ENCODE peak calls at places on chromosomes 11 and 22, in six cellular contexts. One of them, this sample, is unnamed.

GRCh38 chr11:8813658-8814057 is 97.3 kb upstream of the AKIP1 start:
- DNase-seq in upper lobe of right lung: peak
- DNase-seq in RWPE1: peak
- DNase-seq in stomach: peak
- DNase-seq in heart left ventricle: peak
- DNase-seq in esophagus squamous epithelium: no peak
- DNase-seq in this sample: peak

GRCh38 chr11:71558996-71559395 is 6.4 kb upstream of the KRTAP5-10 start:
- DNase-seq in RWPE1: no peak
- DNase-seq in upper lobe of right lung: no peak
- DNase-seq in esophagus squamous epithelium: no peak
- DNase-seq in heart left ventricle: no peak
- DNase-seq in stomach: no peak
- DNase-seq in this sample: no peak

GRCh38 chr11:125442946-125443345 is 53.1 kb downstream of the FEZ1 start:
- DNase-seq in esophagus squamous epithelium: no peak
- DNase-seq in stomach: no peak
- DNase-seq in heart left ventricle: no peak
- DNase-seq in upper lobe of right lung: no peak
- DNase-seq in RWPE1: no peak
- DNase-seq in this sample: no peak

GRCh38 chr11:29008481-29008880 is 900.3 kb downstream of the METTL15 start:
- DNase-seq in RWPE1: no peak
- DNase-seq in esophagus squamous epithelium: no peak
- DNase-seq in heart left ventricle: no peak
- DNase-seq in stomach: no peak
- DNase-seq in upper lobe of right lung: no peak
- DNase-seq in this sample: no peak

GRCh38 chr11:130828741-130829140 is 87.5 kb downstream of the SNX19 start:
- DNase-seq in RWPE1: no peak
- DNase-seq in heart left ventricle: peak
- DNase-seq in upper lobe of right lung: no peak
- DNase-seq in stomach: no peak
- DNase-seq in esophagus squamous epithelium: no peak
- DNase-seq in this sample: no peak

GRCh38 chr22:26894766-26895485 is 237.5 kb downstream of the MIAT start:
- DNase-seq in upper lobe of right lung: no peak
- DNase-seq in RWPE1: peak
- DNase-seq in esophagus squamous epithelium: no peak
- DNase-seq in stomach: no peak
- DNase-seq in heart left ventricle: no peak
- DNase-seq in this sample: peak

GRCh38 chr11:109405671-109406070 is 16.3 kb upstream of the C11orf87 start:
- DNase-seq in stomach: no peak
- DNase-seq in RWPE1: no peak
- DNase-seq in upper lobe of right lung: no peak
- DNase-seq in heart left ventricle: no peak
- DNase-seq in esophagus squamous epithelium: no peak
- DNase-seq in this sample: no peak

GRCh38 chr22:43337946-43338345 is 5.2 kb downstream of the SCUBE1 start:
- DNase-seq in RWPE1: no peak
- DNase-seq in esophagus squamous epithelium: no peak
- DNase-seq in heart left ventricle: no peak
- DNase-seq in stomach: no peak
- DNase-seq in upper lobe of right lung: peak
- DNase-seq in this sample: no peak

GRCh38 chr11:45771942-45772522 is 32.9 kb upstream of the SLC35C1 start:
- DNase-seq in heart left ventricle: peak
- DNase-seq in upper lobe of right lung: peak
- DNase-seq in stomach: peak
- DNase-seq in esophagus squamous epithelium: no peak
- DNase-seq in RWPE1: peak
- DNase-seq in this sample: peak
- TF ChIP-seq CTCF in heart left ventricle: peak
- TF ChIP-seq CTCF in upper lobe of right lung: peak
- TF ChIP-seq CTCF in stomach: peak
- TF ChIP-seq CTCF in esophagus squamous epithelium: peak
- TF ChIP-seq CTCF in RWPE1: peak
- TF ChIP-seq CTCF in this sample: peak

GRCh38 chr11:114264381-114264780 is 31.8 kb upstream of the NNMT start:
- DNase-seq in upper lobe of right lung: peak
- DNase-seq in RWPE1: no peak
- DNase-seq in esophagus squamous epithelium: no peak
- DNase-seq in stomach: no peak
- DNase-seq in heart left ventricle: no peak
- DNase-seq in this sample: no peak

GRCh38 chr11:114261791-114262190 is 34.4 kb upstream of the NNMT start:
- DNase-seq in stomach: no peak
- DNase-seq in RWPE1: no peak
- DNase-seq in esophagus squamous epithelium: no peak
- DNase-seq in heart left ventricle: no peak
- DNase-seq in upper lobe of right lung: peak
- DNase-seq in this sample: no peak

GRCh38 chr11:114262681-114263509 is 33.3 kb upstream of the NNMT start:
- DNase-seq in upper lobe of right lung: peak
- DNase-seq in esophagus squamous epithelium: no peak
- DNase-seq in stomach: no peak
- DNase-seq in heart left ventricle: no peak
- DNase-seq in RWPE1: peak
- DNase-seq in this sample: peak

GRCh38 chr11:114265084-114265878 is 30.9 kb upstream of the NNMT start:
- DNase-seq in upper lobe of right lung: no peak
- DNase-seq in stomach: no peak
- DNase-seq in heart left ventricle: no peak
- DNase-seq in esophagus squamous epithelium: no peak
- DNase-seq in RWPE1: no peak
- DNase-seq in this sample: no peak

DNA sequence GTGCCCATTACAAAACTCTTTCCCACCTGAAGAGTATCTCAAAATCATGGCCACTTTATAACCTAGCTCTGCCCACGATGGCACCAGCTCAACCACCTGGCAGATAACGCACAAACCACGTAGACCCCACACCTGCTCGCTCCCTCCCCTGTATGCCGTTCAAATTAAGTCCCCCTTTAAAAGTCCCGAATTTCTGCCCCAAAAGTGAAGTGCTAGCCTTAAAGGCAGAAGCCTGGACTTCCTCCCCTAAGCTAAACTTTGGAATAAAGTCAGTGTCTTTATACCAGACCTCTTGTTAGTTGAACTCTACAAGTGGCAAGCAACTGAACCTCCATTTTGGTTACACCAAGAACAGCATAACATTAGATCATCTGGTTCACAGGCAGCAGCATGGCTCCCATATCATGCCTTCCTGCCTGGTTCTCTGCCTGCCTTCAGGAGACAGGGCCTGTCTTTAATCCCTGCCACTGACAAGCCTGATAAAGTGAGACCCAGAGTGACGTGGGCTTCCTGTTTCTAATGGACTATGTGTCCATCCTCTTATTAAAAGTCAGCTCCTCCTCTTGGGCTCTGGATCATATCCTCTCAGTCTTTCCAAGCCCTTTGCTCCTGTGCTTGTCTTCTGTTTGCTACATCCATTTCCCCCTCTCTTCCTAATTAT is 32.6 kb upstream of the NNMT start:
- DNase-seq in stomach: no peak
- DNase-seq in upper lobe of right lung: peak
- DNase-seq in RWPE1: no peak
- DNase-seq in esophagus squamous epithelium: no peak
- DNase-seq in heart left ventricle: no peak
- DNase-seq in this sample: no peak
- H3K27ac ChIP-seq in stomach: no peak
- H3K27ac ChIP-seq in upper lobe of right lung: no peak
- H3K27ac ChIP-seq in RWPE1: no peak
- H3K27ac ChIP-seq in esophagus squamous epithelium: no peak
- H3K27ac ChIP-seq in heart left ventricle: no peak
- H3K27ac ChIP-seq in this sample: peak

GRCh38 chr11:93906486-93906885 is 56.1 kb upstream of the VSTM5 start:
- DNase-seq in heart left ventricle: no peak
- DNase-seq in stomach: no peak
- DNase-seq in upper lobe of right lung: no peak
- DNase-seq in esophagus squamous epithelium: no peak
- DNase-seq in RWPE1: no peak
- DNase-seq in this sample: no peak

GRCh38 chr11:93902921-93903320 is 52.5 kb upstream of the VSTM5 start:
- DNase-seq in RWPE1: no peak
- DNase-seq in stomach: no peak
- DNase-seq in heart left ventricle: no peak
- DNase-seq in esophagus squamous epithelium: no peak
- DNase-seq in upper lobe of right lung: no peak
- DNase-seq in this sample: no peak

GRCh38 chr11:93905384-93905783 is 55.0 kb upstream of the VSTM5 start:
- DNase-seq in RWPE1: no peak
- DNase-seq in esophagus squamous epithelium: no peak
- DNase-seq in heart left ventricle: no peak
- DNase-seq in upper lobe of right lung: no peak
- DNase-seq in stomach: no peak
- DNase-seq in this sample: peak

GRCh38 chr11:93904711-93905110 is 54.3 kb upstream of the VSTM5 start:
- DNase-seq in upper lobe of right lung: no peak
- DNase-seq in heart left ventricle: no peak
- DNase-seq in stomach: no peak
- DNase-seq in RWPE1: no peak
- DNase-seq in esophagus squamous epithelium: no peak
- DNase-seq in this sample: no peak

DNA sequence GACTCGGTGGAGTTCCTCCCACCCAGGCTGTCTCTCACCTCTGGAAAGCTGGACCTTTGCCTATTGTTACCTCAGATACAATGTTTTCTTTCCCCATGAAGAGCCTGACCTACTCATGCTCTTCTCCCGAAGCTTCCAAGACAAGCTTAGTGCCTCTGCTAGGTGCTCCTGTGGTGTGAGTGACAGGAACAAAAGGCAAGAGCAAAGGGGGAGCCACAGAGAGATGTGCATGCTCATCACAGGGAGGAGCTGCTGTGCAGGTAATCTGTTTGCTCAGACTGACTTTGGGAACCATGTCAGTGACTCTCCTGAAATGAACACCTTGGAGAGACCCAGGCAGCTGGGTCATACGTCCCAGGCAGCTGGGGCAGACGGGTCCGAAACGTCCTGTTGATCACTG is 53.6 kb upstream of the VSTM5 start:
- DNase-seq in upper lobe of right lung: no peak
- DNase-seq in heart left ventricle: no peak
- DNase-seq in RWPE1: no peak
- DNase-seq in esophagus squamous epithelium: no peak
- DNase-seq in stomach: no peak
- DNase-seq in this sample: peak
- TF ChIP-seq CTCF in upper lobe of right lung: no peak
- TF ChIP-seq CTCF in heart left ventricle: no peak
- TF ChIP-seq CTCF in RWPE1: no peak
- TF ChIP-seq CTCF in esophagus squamous epithelium: no peak
- TF ChIP-seq CTCF in stomach: no peak
- TF ChIP-seq CTCF in this sample: peak

DNA sequence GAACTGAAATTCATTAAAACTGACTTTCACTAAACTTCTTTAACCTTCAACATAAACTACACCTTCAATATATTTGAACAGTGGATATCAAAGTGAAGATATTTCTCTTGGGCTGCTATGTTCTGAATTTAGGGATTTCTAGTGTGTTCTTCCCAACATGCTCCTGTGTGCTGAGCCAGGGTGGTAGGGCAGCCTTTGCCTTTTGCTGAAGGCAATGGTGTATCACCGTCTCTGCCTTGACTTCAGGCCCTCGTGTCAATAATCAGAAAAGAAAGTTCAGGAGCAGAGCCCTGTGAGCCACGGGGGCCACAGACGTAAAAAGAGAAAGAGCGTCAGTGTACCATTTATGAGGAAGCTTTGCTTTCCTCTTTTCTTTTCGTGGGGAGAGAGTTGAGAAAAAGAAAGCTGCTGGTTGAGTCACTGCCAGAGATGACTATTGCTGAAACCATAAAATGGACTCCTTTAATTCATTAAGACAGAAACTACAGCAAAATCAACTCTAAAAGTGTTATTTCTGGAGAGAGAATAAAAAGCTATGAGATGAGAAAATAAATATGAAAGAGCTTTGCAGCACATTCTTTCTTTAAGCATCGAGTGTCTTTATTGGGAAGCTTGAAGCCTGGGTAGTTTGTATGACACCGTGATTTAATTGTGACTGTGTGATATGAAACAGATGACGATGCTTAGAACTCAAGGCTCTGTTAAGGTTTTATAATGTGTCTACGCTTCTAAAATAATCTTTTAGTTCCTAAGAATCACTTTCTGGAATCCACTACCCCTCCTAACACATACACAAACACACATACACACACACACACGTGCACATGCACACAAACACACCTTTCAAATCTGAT is 271.8 kb upstream of the MTNR1B start:
- DNase-seq in heart left ventricle: no peak
- DNase-seq in RWPE1: no peak
- DNase-seq in upper lobe of right lung: no peak
- DNase-seq in esophagus squamous epithelium: no peak
- DNase-seq in stomach: no peak
- DNase-seq in this sample: no peak
- H3K27ac ChIP-seq in heart left ventricle: no peak
- H3K27ac ChIP-seq in RWPE1: no peak
- H3K27ac ChIP-seq in upper lobe of right lung: no peak
- H3K27ac ChIP-seq in esophagus squamous epithelium: no peak
- H3K27ac ChIP-seq in stomach: no peak
- H3K27ac ChIP-seq in this sample: no peak

DNA sequence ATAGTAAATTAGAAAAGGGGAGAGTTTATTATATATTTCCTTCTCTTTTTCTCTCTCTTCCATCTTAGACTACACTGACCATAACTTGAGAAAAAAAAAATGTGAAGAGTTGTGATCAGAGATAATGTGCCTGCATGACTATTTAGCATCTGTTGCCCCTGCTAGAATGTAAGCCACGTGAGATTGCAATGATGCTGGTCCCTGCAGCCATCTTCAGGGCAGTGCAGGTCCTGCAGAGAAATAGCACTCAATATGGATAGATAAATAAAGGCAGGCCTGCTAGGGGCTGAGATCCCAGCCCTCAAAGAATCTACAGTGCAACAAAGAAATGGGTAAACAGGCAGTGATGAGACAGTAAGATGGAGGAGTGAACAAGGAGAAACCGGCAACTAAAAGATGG is 7.8 kb upstream of the DKK3 start:
- DNase-seq in upper lobe of right lung: no peak
- DNase-seq in heart left ventricle: no peak
- DNase-seq in esophagus squamous epithelium: no peak
- DNase-seq in stomach: no peak
- DNase-seq in RWPE1: no peak
- DNase-seq in this sample: no peak
- TF ChIP-seq CTCF in upper lobe of right lung: no peak
- TF ChIP-seq CTCF in heart left ventricle: no peak
- TF ChIP-seq CTCF in esophagus squamous epithelium: no peak
- TF ChIP-seq CTCF in stomach: no peak
- TF ChIP-seq CTCF in RWPE1: no peak
- TF ChIP-seq CTCF in this sample: no peak

GRCh38 chr11:110947100-110947499 is 234.9 kb upstream of the ARHGAP20 start:
- DNase-seq in RWPE1: no peak
- DNase-seq in esophagus squamous epithelium: no peak
- DNase-seq in upper lobe of right lung: no peak
- DNase-seq in heart left ventricle: peak
- DNase-seq in stomach: no peak
- DNase-seq in this sample: no peak
- H3K27ac ChIP-seq in RWPE1: no peak
- H3K27ac ChIP-seq in esophagus squamous epithelium: no peak
- H3K27ac ChIP-seq in upper lobe of right lung: no peak
- H3K27ac ChIP-seq in heart left ventricle: no peak
- H3K27ac ChIP-seq in stomach: no peak
- H3K27ac ChIP-seq in this sample: no peak

DNA sequence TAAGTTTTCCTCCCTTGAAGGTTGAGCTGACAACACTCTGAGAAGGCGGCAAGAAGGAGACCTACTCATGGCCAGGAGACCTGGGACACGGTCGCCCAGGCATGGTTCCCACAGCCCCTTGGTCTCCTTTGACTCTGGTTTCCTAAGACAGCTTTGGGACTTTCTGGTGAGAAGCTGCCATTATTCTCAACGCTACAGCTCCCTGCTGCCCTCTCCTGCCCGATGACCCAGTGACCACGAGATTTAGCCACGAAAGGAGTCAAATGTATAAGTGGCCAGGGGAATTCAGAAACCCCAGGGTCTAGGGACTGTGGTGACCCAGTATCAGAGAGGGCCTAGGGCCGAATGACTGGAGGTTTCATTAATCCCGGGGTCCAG is 696 bp upstream of the SDF2L1 start:
- DNase-seq in stomach: peak
- DNase-seq in RWPE1: no peak
- DNase-seq in heart left ventricle: no peak
- DNase-seq in upper lobe of right lung: peak
- DNase-seq in esophagus squamous epithelium: no peak
- DNase-seq in this sample: peak
- TF ChIP-seq CTCF in stomach: peak
- TF ChIP-seq CTCF in RWPE1: peak
- TF ChIP-seq CTCF in heart left ventricle: peak
- TF ChIP-seq CTCF in upper lobe of right lung: peak
- TF ChIP-seq CTCF in esophagus squamous epithelium: peak
- TF ChIP-seq CTCF in this sample: peak

This sample was measured in hepatocyte.